ENCODE peak calls at places on chromosome 11, in four cellular contexts. R is CD4-positive, CD25-positive, alpha-beta regulatory T cell; N is activated CD8-positive, alpha-beta memory T cell treated with anti-CD3 and anti-CD28 coated beads for 48 hours; W is Calu3. H is an unnamed sample.

GRCh38 chr11:11842426-11843008 is 745 bp downstream of the USP47 start:
- DNase-seq in R (peak), N (peak), W (peak), H (peak)

GRCh38 chr11:120304526-120304925 is 20.6 kb upstream of the TLCD5 start:
- DNase-seq in R (no peak), N (no peak), W (peak), H (peak)

GRCh38 chr11:114079406-114080072 is 20.0 kb downstream of the ZBTB16 start:
- DNase-seq in R (no peak), N (no peak), W (no peak), H (no peak)

GRCh38 chr11:64180871-64181270 is 5.1 kb upstream of the STIP1 start:
- DNase-seq in R (no peak), N (no peak), W (no peak), H (no peak)

GRCh38 chr11:70567680-70568503 is 169.6 kb downstream of the CTTN start:
- DNase-seq in R (no peak), N (no peak), W (peak), H (peak)

GRCh38 chr11:93054881-93055280 is 85.4 kb downstream of the MTNR1B start:
- DNase-seq in R (no peak), N (no peak), W (peak), H (peak)

GRCh38 chr11:65274734-65275682 is 13.2 kb downstream of the POLA2 start:
- DNase-seq in R (no peak), N (no peak), W (peak), H (peak)

GRCh38 chr11:124798991-124799383 is 1.2 kb downstream of the MSANTD2 start:
- DNase-seq in R (no peak), N (no peak), W (peak), H (peak)

GRCh38 chr11:77062924-77063323 is 3.8 kb upstream of the CAPN5 start:
- DNase-seq in R (no peak), N (no peak), W (peak), H (no peak)

GRCh38 chr11:69963533-69964246 is 114.4 kb upstream of the ANO1 start:
- DNase-seq in R (no peak), N (no peak), W (no peak), H (no peak)

GRCh38 chr11:63915961-63916836 is 765 bp downstream of the RCOR2 start:
- DNase-seq in R (no peak), N (no peak), W (peak), H (no peak)

GRCh38 chr11:10728154-10728553 is 22.9 kb upstream of the CTR9 start:
- DNase-seq in R (no peak), N (no peak), W (no peak), H (no peak)

GRCh38 chr11:110319501-110319900 is 23.1 kb upstream of the RDX start:
- DNase-seq in R (no peak), N (no peak), W (no peak), H (no peak)

GRCh38 chr11:81802591-81802990 is 931.1 kb downstream of the FAM181B start:
- DNase-seq in R (no peak), N (no peak), W (no peak), H (no peak)

GRCh38 chr11:70111269-70112016 is 33.3 kb downstream of the ANO1 start:
- DNase-seq in R (no peak), N (no peak), W (peak), H (peak)

GRCh38 chr11:64089493-64089892 is 53.8 kb downstream of the FLRT1 start:
- DNase-seq in R (no peak), N (no peak), W (no peak), H (no peak)